ENCODE peak calls at places on chromosomes 13 and 19, in four cellular contexts. H, B, J and S are unnamed samples.

GRCh38 chr19:3105641-3106508 is 11.7 kb downstream of the GNA11 start:
- DNase-seq in B (no peak), J (no peak), H (no peak), S (no peak)

GRCh38 chr19:47653856-47654255 is 44.9 kb downstream of the BICRA start:
- DNase-seq in J (no peak), H (no peak), B (no peak), S (no peak)

GRCh38 chr19:6674868-6675305 is 4.9 kb upstream of the TNFSF14 start:
- DNase-seq in J (peak; percentile 85), H (no peak), B (no peak), S (peak; percentile 90)

GRCh38 chr19:49333426-49334288 is 1.5 kb upstream of the CD37 start:
- DNase-seq in J (peak; percentile 27), B (no peak), H (no peak), S (peak; percentile 69)

GRCh38 chr13:97068146-97068545 is 73.9 kb upstream of the OXGR1 start:
- DNase-seq in H (no peak), J (no peak), B (no peak), S (no peak)

GRCh38 chr19:5031231-5032100 is 62.6 kb downstream of the KDM4B start:
- DNase-seq in J (peak; percentile 92), B (peak; percentile 90), H (peak; percentile 97), S (peak; percentile 95)

GRCh38 chr19:47406711-47407416 is 12.5 kb downstream of the MEIS3 start:
- DNase-seq in J (peak; percentile 80), B (peak; percentile 52), H (no peak), S (peak; percentile 32)

GRCh38 chr13:21361706-21362105 is 97.4 kb downstream of the ZDHHC20 start:
- DNase-seq in B (no peak), J (no peak), H (no peak), S (no peak)

GRCh38 chr13:86882835-86883234 is 788.3 kb upstream of the SLITRK5 start:
- DNase-seq in J (no peak), B (no peak), H (no peak), S (no peak)

GRCh38 chr19:33397536-33398360 is 24.2 kb downstream of the CEBPG start:
- DNase-seq in B (no peak), H (peak; percentile 68), J (peak; percentile 68), S (no peak)